ENCODE peak calls at places on chromosomes 16 and 17, in four cellular contexts. One of them, this sample, is unnamed.

GRCh38 chr17:10729334-10730193 is at the start of gene TMEM220:
- DNase-seq in AG04449: no peak
- DNase-seq in tibial artery: peak
- DNase-seq in astrocyte of the spinal cord: peak
- DNase-seq in this sample: peak

GRCh38 chr16:27769561-27770222 is 219.7 kb downstream of the KATNIP start:
- DNase-seq in AG04449: peak
- DNase-seq in astrocyte of the spinal cord: peak
- DNase-seq in tibial artery: no peak
- DNase-seq in this sample: peak

GRCh38 chr17:66964930-66965800 is 658 bp downstream of the CACNG4 start:
- DNase-seq in AG04449: no peak
- DNase-seq in astrocyte of the spinal cord: no peak
- DNase-seq in tibial artery: no peak
- DNase-seq in this sample: no peak

GRCh38 chr16:84718-85452 is 6.9 kb downstream of the MPG start:
- DNase-seq in tibial artery: peak
- DNase-seq in AG04449: peak
- DNase-seq in astrocyte of the spinal cord: peak
- DNase-seq in this sample: no peak

GRCh38 chr17:77427471-77427991 is 286.8 kb downstream of the SEC14L1 start:
- DNase-seq in tibial artery: peak
- DNase-seq in astrocyte of the spinal cord: peak
- DNase-seq in AG04449: peak
- DNase-seq in this sample: no peak

GRCh38 chr17:78484300-78485159 is 92.7 kb downstream of the DNAH17 start:
- DNase-seq in astrocyte of the spinal cord: no peak
- DNase-seq in tibial artery: no peak
- DNase-seq in AG04449: no peak
- DNase-seq in this sample: no peak

GRCh38 chr16:56625140-56625942 is at the start of gene MT1E:
- DNase-seq in astrocyte of the spinal cord: peak
- DNase-seq in AG04449: no peak
- DNase-seq in tibial artery: peak
- DNase-seq in this sample: no peak

GRCh38 chr16:81004646-81005353 is 1.9 kb downstream of the CMC2 start:
- DNase-seq in astrocyte of the spinal cord: peak
- DNase-seq in AG04449: no peak
- DNase-seq in tibial artery: no peak
- DNase-seq in this sample: peak

GRCh38 chr17:72373910-72374741 is 253.3 kb downstream of the SOX9 start:
- DNase-seq in tibial artery: no peak
- DNase-seq in AG04449: no peak
- DNase-seq in astrocyte of the spinal cord: peak
- DNase-seq in this sample: no peak

GRCh38 chr17:15262291-15263205 is 2.6 kb downstream of the PMP22 start:
- DNase-seq in tibial artery: peak
- DNase-seq in AG04449: no peak
- DNase-seq in astrocyte of the spinal cord: peak
- DNase-seq in this sample: no peak

GRCh38 chr17:49112936-49113335 is 19.6 kb upstream of the B4GALNT2 start:
- DNase-seq in tibial artery: no peak
- DNase-seq in AG04449: no peak
- DNase-seq in astrocyte of the spinal cord: no peak
- DNase-seq in this sample: no peak

GRCh38 chr16:74998481-74999207 is at the start of gene ZNRF1:
- DNase-seq in tibial artery: peak
- DNase-seq in astrocyte of the spinal cord: peak
- DNase-seq in AG04449: no peak
- DNase-seq in this sample: peak

GRCh38 chr17:72305472-72305871 is 184.7 kb downstream of the SOX9 start:
- DNase-seq in tibial artery: no peak
- DNase-seq in astrocyte of the spinal cord: peak
- DNase-seq in AG04449: no peak
- DNase-seq in this sample: no peak

GRCh38 chr17:32494621-32495346 is 8.0 kb downstream of the CDK5R1 start:
- DNase-seq in tibial artery: peak
- DNase-seq in astrocyte of the spinal cord: peak
- DNase-seq in AG04449: no peak
- DNase-seq in this sample: no peak

GRCh38 chr17:37824534-37825485 is 80.0 kb upstream of the HNF1B start:
- DNase-seq in astrocyte of the spinal cord: peak
- DNase-seq in AG04449: no peak
- DNase-seq in tibial artery: no peak
- DNase-seq in this sample: peak

GRCh38 chr17:62653831-62654829 is 26.7 kb downstream of the MRC2 start:
- DNase-seq in AG04449: no peak
- DNase-seq in tibial artery: peak
- DNase-seq in astrocyte of the spinal cord: peak
- DNase-seq in this sample: no peak

GRCh38 chr16:26795184-26795583 is 271.5 kb upstream of the C16orf82 start:
- DNase-seq in AG04449: no peak
- DNase-seq in tibial artery: no peak
- DNase-seq in astrocyte of the spinal cord: no peak
- DNase-seq in this sample: no peak

GRCh38 chr17:48510381-48510760 is 20.4 kb downstream of the HOXB1 start:
- DNase-seq in astrocyte of the spinal cord: no peak
- DNase-seq in AG04449: no peak
- DNase-seq in tibial artery: no peak
- DNase-seq in this sample: no peak

GRCh38 chr16:54780266-54780665 is 150.4 kb upstream of the IRX5 start:
- DNase-seq in AG04449: no peak
- DNase-seq in astrocyte of the spinal cord: no peak
- DNase-seq in tibial artery: no peak
- DNase-seq in this sample: no peak

GRCh38 chr17:38415250-38416194 is 12.7 kb upstream of the ARHGAP23 start:
- DNase-seq in tibial artery: no peak
- DNase-seq in astrocyte of the spinal cord: peak
- DNase-seq in AG04449: no peak
- DNase-seq in this sample: no peak

GRCh38 chr16:21301168-21301894 is 23.2 kb upstream of the CRYM start:
- DNase-seq in tibial artery: peak
- DNase-seq in AG04449: no peak
- DNase-seq in astrocyte of the spinal cord: peak
- DNase-seq in this sample: no peak

GRCh38 chr17:80986816-80987480 is 4.7 kb upstream of the CHMP6 start:
- DNase-seq in tibial artery: peak
- DNase-seq in astrocyte of the spinal cord: no peak
- DNase-seq in AG04449: no peak
- DNase-seq in this sample: no peak

GRCh38 chr17:17411692-17412091 is 65.1 kb upstream of the MED9 start:
- DNase-seq in AG04449: no peak
- DNase-seq in tibial artery: no peak
- DNase-seq in astrocyte of the spinal cord: peak
- DNase-seq in this sample: no peak
- TF ChIP-seq CTCF in AG04449: no peak
- TF ChIP-seq CTCF in tibial artery: no peak
- TF ChIP-seq CTCF in astrocyte of the spinal cord: no peak
- TF ChIP-seq CTCF in this sample: no peak

DNA sequence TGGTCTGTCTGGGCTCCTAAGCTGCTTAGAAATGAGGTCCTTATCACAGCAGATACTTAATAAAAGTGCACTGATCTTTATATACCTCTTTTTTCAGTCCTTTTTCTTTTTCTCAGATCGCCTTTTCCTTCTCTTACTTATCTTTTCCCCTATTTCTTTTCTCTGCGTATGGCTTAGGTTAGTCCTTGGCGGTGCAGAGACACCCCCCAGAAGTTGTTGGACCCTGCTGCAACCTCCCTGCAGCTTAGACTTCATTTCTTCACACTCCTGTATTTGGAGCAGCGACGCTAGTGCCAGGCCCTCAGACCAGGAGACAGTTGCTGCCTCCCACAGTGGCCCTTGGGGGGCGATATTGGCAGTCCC is 67.6 kb downstream of the CENPV start:
- DNase-seq in astrocyte of the spinal cord: no peak
- DNase-seq in AG04449: no peak
- DNase-seq in tibial artery: no peak
- DNase-seq in this sample: no peak
- H3K4me3 ChIP-seq in astrocyte of the spinal cord: peak
- H3K4me3 ChIP-seq in AG04449: peak
- H3K4me3 ChIP-seq in tibial artery: peak
- H3K4me3 ChIP-seq in this sample: peak

DNA sequence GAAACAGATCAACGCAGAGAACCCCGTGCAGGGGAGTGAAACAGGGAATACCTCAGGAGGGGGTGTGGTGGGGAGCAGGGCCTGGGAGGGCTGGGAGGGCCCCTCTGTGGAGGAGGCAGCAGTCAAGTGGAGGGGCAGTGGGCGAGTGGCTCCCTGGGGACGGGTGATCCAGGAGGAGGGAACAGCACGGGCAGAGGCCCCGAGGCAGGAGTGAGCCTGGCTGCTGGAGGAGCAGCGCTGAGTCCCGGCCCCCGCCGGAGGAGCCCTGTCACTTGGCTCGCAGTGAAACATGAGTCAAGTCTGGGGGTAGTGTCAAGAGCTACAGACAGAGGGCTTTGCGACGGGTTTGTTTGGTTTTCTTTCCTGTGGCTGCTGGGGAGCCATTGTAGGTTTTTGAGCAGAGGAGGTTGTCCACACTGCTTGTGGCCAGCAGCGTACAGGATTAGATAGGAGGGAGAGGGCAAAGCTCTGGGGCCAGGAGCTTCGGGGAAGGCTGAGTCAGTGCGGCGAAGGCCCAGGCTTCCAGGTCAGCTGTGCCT is 115.7 kb upstream of the CIBAR2 start:
- DNase-seq in astrocyte of the spinal cord: peak
- DNase-seq in AG04449: no peak
- DNase-seq in tibial artery: no peak
- DNase-seq in this sample: no peak
- TF ChIP-seq CTCF in astrocyte of the spinal cord: peak
- TF ChIP-seq CTCF in AG04449: no peak
- TF ChIP-seq CTCF in tibial artery: no peak
- TF ChIP-seq CTCF in this sample: peak

DNA sequence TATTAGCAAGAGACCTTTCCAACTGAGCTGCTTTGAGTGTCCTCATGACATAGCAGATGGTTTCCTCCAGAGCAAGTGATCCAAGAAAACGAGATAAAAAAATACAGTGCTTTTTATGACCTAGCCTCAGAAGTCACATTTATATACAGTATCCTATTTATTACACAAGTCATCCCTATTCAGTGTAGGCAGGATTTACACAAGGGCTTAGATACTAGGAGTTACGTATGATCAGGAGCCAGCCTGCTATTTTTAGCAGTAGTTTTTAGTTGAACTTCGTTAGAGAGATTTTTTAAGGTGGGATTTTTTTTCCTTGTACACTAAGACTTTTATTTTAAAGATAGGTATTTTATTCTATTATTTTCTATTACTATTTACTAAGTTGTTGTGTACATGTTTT is 58.4 kb downstream of the PHKB start:
- DNase-seq in astrocyte of the spinal cord: no peak
- DNase-seq in AG04449: no peak
- DNase-seq in tibial artery: no peak
- DNase-seq in this sample: no peak
- H3K4me3 ChIP-seq in astrocyte of the spinal cord: no peak
- H3K4me3 ChIP-seq in AG04449: no peak
- H3K4me3 ChIP-seq in tibial artery: no peak
- H3K4me3 ChIP-seq in this sample: no peak

GRCh38 chr16:69482410-69482951 is 58.1 kb downstream of the CYB5B start:
- DNase-seq in AG04449: no peak
- DNase-seq in astrocyte of the spinal cord: peak
- DNase-seq in tibial artery: peak
- DNase-seq in this sample: peak

GRCh38 chr16:69479806-69480205 is 55.4 kb downstream of the CYB5B start:
- DNase-seq in astrocyte of the spinal cord: no peak
- DNase-seq in AG04449: no peak
- DNase-seq in tibial artery: no peak
- DNase-seq in this sample: no peak

GRCh38 chr16:69483611-69484010 is 59.2 kb downstream of the CYB5B start:
- DNase-seq in tibial artery: no peak
- DNase-seq in AG04449: no peak
- DNase-seq in astrocyte of the spinal cord: no peak
- DNase-seq in this sample: no peak

GRCh38 chr16:69478685-69479084 is 54.3 kb downstream of the CYB5B start:
- DNase-seq in AG04449: no peak
- DNase-seq in astrocyte of the spinal cord: no peak
- DNase-seq in tibial artery: no peak
- DNase-seq in this sample: no peak

DNA sequence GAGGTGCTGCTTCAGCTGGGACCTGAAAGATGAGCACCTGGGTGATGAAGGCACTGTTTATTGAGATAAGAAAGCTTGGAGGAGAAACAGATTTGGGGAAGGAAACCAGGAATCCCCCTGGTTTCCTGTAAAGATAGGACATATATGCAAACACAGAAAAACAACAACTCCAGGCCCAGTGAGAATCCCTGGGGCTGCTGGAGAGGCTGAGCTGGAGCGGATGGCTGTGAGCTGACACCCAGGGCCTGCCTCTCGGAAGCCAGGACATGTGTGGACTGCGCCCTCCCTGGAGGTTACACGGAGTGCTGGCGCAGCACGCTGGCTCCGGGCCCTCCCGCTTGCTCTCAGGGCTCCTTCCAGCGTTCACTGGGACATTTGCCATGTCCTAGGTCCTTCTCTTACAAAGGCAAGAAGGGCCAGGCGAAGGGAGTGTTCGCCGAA is 57.5 kb downstream of the CYB5B start:
- DNase-seq in AG04449: no peak
- DNase-seq in astrocyte of the spinal cord: peak
- DNase-seq in tibial artery: peak
- DNase-seq in this sample: peak
- TF ChIP-seq CTCF in AG04449: no peak
- TF ChIP-seq CTCF in astrocyte of the spinal cord: no peak
- TF ChIP-seq CTCF in tibial artery: no peak
- TF ChIP-seq CTCF in this sample: no peak

DNA sequence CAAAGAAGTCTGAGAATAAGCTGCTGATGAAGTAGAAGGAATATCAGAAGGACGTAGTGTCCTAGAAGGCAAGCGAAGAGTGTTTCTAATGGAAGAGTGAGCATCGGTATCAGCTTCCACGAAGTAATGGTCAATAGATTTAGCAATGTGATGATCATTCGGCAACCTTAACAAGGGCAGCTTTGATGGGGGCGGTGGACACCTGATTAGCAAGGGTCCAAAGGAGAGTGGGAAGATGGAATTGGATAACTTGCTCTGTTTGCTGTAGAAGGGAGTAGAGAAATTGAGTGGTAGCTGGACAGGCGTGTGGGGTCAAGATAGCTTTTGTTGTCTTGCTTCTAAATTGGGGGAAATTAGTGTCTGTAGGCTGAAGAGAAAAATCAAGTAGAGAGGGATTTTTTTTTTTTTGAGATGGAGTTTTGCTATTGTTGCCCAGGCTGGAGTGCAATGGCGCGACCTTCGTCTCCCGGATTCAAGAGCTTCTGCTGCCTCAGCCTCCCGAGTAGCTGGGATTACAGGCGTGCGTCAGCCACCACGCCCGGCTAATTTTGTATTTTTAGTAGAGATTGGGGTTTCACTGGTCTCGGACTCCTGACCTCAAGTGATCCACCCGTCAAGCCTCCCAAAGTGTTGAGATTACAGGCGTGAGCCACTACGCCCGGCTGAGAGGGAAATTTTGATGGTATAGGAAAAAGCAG is 13.9 kb upstream of the HES7 start:
- DNase-seq in AG04449: no peak
- DNase-seq in astrocyte of the spinal cord: no peak
- DNase-seq in tibial artery: peak
- DNase-seq in this sample: no peak
- H3K4me3 ChIP-seq in AG04449: peak
- H3K4me3 ChIP-seq in astrocyte of the spinal cord: peak
- H3K4me3 ChIP-seq in tibial artery: peak
- H3K4me3 ChIP-seq in this sample: peak